ENCODE peak calls at places on chromosome 16, in ten cellular contexts. T is lower lobe of right lung; Y is tibial artery; Z is caudate nucleus; E is colonic mucosa; N is IMR-90; D is small intestine; B is AG04450; A is CD4-positive, alpha-beta T cell; H is uterus. P is an unnamed sample.

GRCh38 chr16:47028767-47029377 is 55.4 kb upstream of the DNAJA2 start:
- DNase-seq in H (no peak), T (no peak), E (no peak), Y (no peak), A (no peak), D (no peak), Z (no peak), N (no peak), B (no peak), P (no peak)

GRCh38 chr16:68883685-68884084 is 40.4 kb downstream of the TANGO6 start:
- DNase-seq in Z (no peak), D (no peak), N (no peak), Y (no peak), H (no peak), E (no peak), A (no peak), B (no peak), T (no peak), P (no peak)

GRCh38 chr16:19766554-19766884 is 48.4 kb downstream of the IQCK start:
- DNase-seq in H (no peak), T (no peak), B (no peak), N (no peak), A (no peak), Z (no peak), E (no peak), Y (no peak), D (no peak), P (no peak)

GRCh38 chr16:10827691-10828341 is 9.2 kb upstream of the TVP23A start:
- DNase-seq in T (peak), H (peak), Y (peak), B (peak), N (peak), D (no peak), Z (no peak), A (no peak), E (peak), P (no peak)

GRCh38 chr16:69926241-69926640 is 24.9 kb upstream of the CLEC18A start:
- DNase-seq in B (no peak), H (no peak), D (no peak), Y (no peak), T (no peak), E (no peak), N (no peak), Z (no peak), A (no peak), P (no peak)

GRCh38 chr16:64951193-64951592 is 170.7 kb downstream of the CDH11 start:
- DNase-seq in Y (no peak), B (no peak), E (no peak), T (no peak), A (no peak), D (no peak), H (no peak), Z (no peak), N (no peak), P (no peak)

GRCh38 chr16:53991181-53992056 is 287.5 kb downstream of the FTO start:
- DNase-seq in N (peak), A (no peak), Z (no peak), H (no peak), B (peak), T (peak), E (no peak), Y (no peak), D (peak), P (no peak)

GRCh38 chr16:29641561-29641960 is 21.5 kb upstream of the SPN start:
- DNase-seq in Z (no peak), B (no peak), A (no peak), E (no peak), N (no peak), Y (no peak), H (no peak), T (no peak), D (peak), P (no peak)

GRCh38 chr16:55506083-55506482 is 2.8 kb upstream of the LPCAT2 start:
- DNase-seq in A (no peak), B (no peak), Y (peak), N (no peak), E (peak), T (no peak), H (no peak), Z (no peak), D (no peak), P (no peak)

GRCh38 chr16:27718767-27719445 is 169.0 kb downstream of the KATNIP start:
- DNase-seq in D (peak), A (no peak), H (no peak), Z (peak), T (no peak), Y (no peak), N (no peak), B (no peak), E (no peak), P (peak)

GRCh38 chr16:74931445-74931844 is 53.5 kb downstream of the WDR59 start:
- DNase-seq in N (no peak), D (no peak), T (no peak), E (no peak), H (no peak), Y (no peak), B (no peak), Z (no peak), A (no peak), P (no peak)

GRCh38 chr16:12321363-12321762 is 344.8 kb downstream of the SNX29 start:
- DNase-seq in T (no peak), Z (no peak), B (no peak), N (no peak), Y (no peak), A (no peak), E (no peak), H (no peak), D (no peak), P (no peak)

GRCh38 chr16:69748694-69749345 is 5.9 kb downstream of the NOB1 start:
- DNase-seq in N (no peak), H (no peak), D (no peak), T (no peak), Y (no peak), B (no peak), E (no peak), A (no peak), Z (no peak), P (no peak)

GRCh38 chr16:85485379-85485778 is 127.7 kb upstream of the GSE1 start:
- DNase-seq in T (no peak), Y (no peak), Z (no peak), D (no peak), B (no peak), H (no peak), A (no peak), E (no peak), N (no peak), P (no peak)

GRCh38 chr16:180101-180920 is at the start of gene HBQ1:
- DNase-seq in T (no peak), Z (no peak), B (no peak), D (peak), Y (no peak), A (no peak), N (no peak), H (no peak), E (no peak), P (no peak)

GRCh38 chr16:49817754-49818507 is 38.0 kb downstream of the ZNF423 start:
- DNase-seq in Z (no peak), N (no peak), H (no peak), Y (no peak), A (no peak), B (no peak), T (no peak), D (no peak), E (no peak), P (no peak)

GRCh38 chr16:57588821-57589220 is 39.6 kb upstream of the ADGRG1 start:
- DNase-seq in N (no peak), H (no peak), B (no peak), D (no peak), E (no peak), Y (no peak), A (no peak), T (no peak), Z (no peak), P (no peak)

GRCh38 chr16:29141586-29142324 is 156.9 kb downstream of the LAT start:
- DNase-seq in Z (no peak), H (no peak), E (no peak), A (no peak), D (no peak), N (no peak), Y (peak), B (no peak), T (peak), P (no peak)

GRCh38 chr16:89618114-89618999 is 4.9 kb downstream of the DPEP1 start:
- DNase-seq in B (no peak), N (no peak), Z (no peak), A (no peak), Y (no peak), D (no peak), T (no peak), H (no peak), E (no peak), P (no peak)

GRCh38 chr16:560701-561412 is 663 bp downstream of the PRR35 start:
- DNase-seq in N (no peak), T (no peak), Z (no peak), E (no peak), D (no peak), H (no peak), Y (no peak), A (no peak), B (no peak), P (no peak)

GRCh38 chr16:11913425-11914079 is 2.2 kb downstream of the GSPT1 start:
- DNase-seq in B (no peak), T (no peak), D (peak), Z (no peak), Y (no peak), N (peak), H (no peak), E (no peak), A (no peak), P (no peak)

GRCh38 chr16:5971924-5972323 is 874.3 kb upstream of the EEF2KMT start:
- DNase-seq in T (no peak), H (no peak), Z (no peak), Y (no peak), D (no peak), A (no peak), N (no peak), E (no peak), B (no peak), P (no peak)

GRCh38 chr16:84650062-84650991 is 2.0 kb downstream of the KLHL36 start:
- DNase-seq in Y (no peak), B (peak), A (no peak), H (no peak), E (no peak), N (peak), T (no peak), Z (no peak), D (no peak), P (no peak)

GRCh38 chr16:65406933-65407332 is 285.1 kb upstream of the CDH11 start:
- DNase-seq in Y (no peak), E (no peak), H (no peak), B (no peak), Z (no peak), A (no peak), D (no peak), N (no peak), T (no peak), P (no peak)

GRCh38 chr16:65476556-65476955 is 354.7 kb upstream of the CDH11 start:
- DNase-seq in N (no peak), B (no peak), T (no peak), A (no peak), H (no peak), E (no peak), D (no peak), Z (no peak), Y (no peak), P (no peak)

GRCh38 chr16:49492090-49492801 is 118.6 kb downstream of the C16orf78 start:
- DNase-seq in T (peak), H (peak), Y (peak), N (no peak), Z (no peak), E (no peak), B (no peak), D (no peak), A (peak), P (peak)

GRCh38 chr16:21574372-21574771 is 25.0 kb upstream of the METTL9 start:
- DNase-seq in H (no peak), A (no peak), T (no peak), B (no peak), N (no peak), Y (no peak), Z (no peak), E (no peak), D (no peak), P (no peak)

GRCh38 chr16:57624044-57624688 is 4.3 kb upstream of the ADGRG1 start:
- DNase-seq in N (peak), Y (no peak), A (no peak), H (no peak), T (no peak), E (no peak), B (no peak), Z (no peak), D (no peak), P (no peak)

GRCh38 chr16:84524346-84524920 is 20.0 kb upstream of the MEAK7 start:
- DNase-seq in H (no peak), E (no peak), Z (no peak), Y (no peak), B (no peak), A (no peak), N (no peak), D (no peak), T (no peak), P (no peak)

GRCh38 chr16:53219795-53220194 is 165.0 kb downstream of the CHD9 start:
- DNase-seq in A (no peak), H (no peak), E (no peak), Y (no peak), D (no peak), Z (no peak), B (no peak), T (no peak), N (peak), P (no peak)

GRCh38 chr16:19138601-19139000 is 24.8 kb downstream of the ITPRIPL2 start:
- DNase-seq in Z (no peak), D (no peak), B (peak), E (peak), T (peak), H (peak), A (no peak), N (peak), Y (peak), P (no peak)

GRCh38 chr16:17304124-17304813 is 166.5 kb downstream of the XYLT1 start:
- DNase-seq in Z (no peak), E (peak), A (no peak), T (no peak), Y (no peak), N (peak), H (no peak), D (peak), B (no peak), P (no peak)

GRCh38 chr16:57516773-57517172 is 19.6 kb downstream of the CCDC102A start:
- DNase-seq in Z (no peak), Y (no peak), D (no peak), N (no peak), T (no peak), H (no peak), B (no peak), E (no peak), A (no peak), P (no peak)

GRCh38 chr16:76964464-76965154 is 226.4 kb upstream of the MON1B start:
- DNase-seq in Y (no peak), H (no peak), D (no peak), Z (no peak), A (no peak), N (no peak), E (no peak), B (no peak), T (no peak), P (no peak)

GRCh38 chr16:51133691-51134090 is 17.4 kb downstream of the SALL1 start:
- DNase-seq in T (no peak), E (no peak), B (no peak), N (no peak), H (no peak), D (no peak), A (no peak), Z (no peak), Y (no peak), P (no peak)
- H3K27ac ChIP-seq in T (no peak), E (no peak), B (no peak), N (no peak), H (peak), D (no peak), A (no peak), Z (no peak), Y (no peak), P (no peak)

GRCh38 chr16:2459647-2460390 is at the start of gene TEDC2:
- DNase-seq in H (peak), T (peak), N (peak), A (peak), D (peak), E (peak), B (peak), Y (peak), Z (peak), P (peak)
- H3K27ac ChIP-seq in H (peak), T (no peak), N (peak), A (no peak), D (no peak), E (no peak), B (peak), Y (peak), Z (peak), P (peak)

DNA sequence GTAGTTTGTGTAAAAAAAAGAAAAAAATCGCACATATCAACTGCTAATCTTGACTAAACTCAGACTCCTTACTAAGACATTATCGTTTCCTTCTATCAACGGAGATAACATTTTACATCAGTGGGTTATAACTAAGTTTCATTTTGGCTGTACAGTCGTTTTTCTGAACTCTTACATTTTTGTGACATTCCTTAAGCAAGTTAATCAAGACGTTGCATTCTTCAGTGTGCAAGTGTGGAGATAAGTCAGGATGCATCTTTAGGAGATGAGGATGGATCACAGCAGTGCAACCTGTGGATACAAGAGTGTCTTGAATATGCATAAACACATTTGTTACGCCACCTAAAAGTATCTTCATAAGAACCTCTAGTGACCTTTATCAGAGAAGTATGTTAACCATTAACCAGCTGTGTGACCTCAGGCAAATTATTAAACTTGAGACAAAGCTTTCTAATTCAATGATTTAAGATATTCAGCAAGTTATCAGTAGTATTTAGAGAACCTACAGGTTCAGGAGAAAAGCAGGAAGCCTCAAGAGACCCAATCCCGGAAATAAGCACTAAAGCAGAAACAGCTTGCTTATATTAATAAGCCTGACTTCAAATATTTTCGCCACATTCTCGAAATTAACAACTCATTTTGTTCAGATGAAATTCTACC is 9.4 kb downstream of the CMC2 start:
- DNase-seq in Z (no peak), H (no peak), D (peak), A (no peak), E (no peak), Y (no peak), N (no peak), T (no peak), B (no peak), P (no peak)
- H3K27ac ChIP-seq in Z (no peak), H (peak), D (peak), A (peak), E (peak), Y (no peak), N (no peak), T (peak), B (no peak), P (no peak)

GRCh38 chr16:31355701-31356100 is 725 bp downstream of the ITGAX start:
- DNase-seq in H (no peak), E (no peak), Y (no peak), A (no peak), B (no peak), T (no peak), D (no peak), Z (no peak), N (no peak), P (no peak)
- H3K27ac ChIP-seq in H (no peak), E (no peak), Y (no peak), A (no peak), B (no peak), T (peak), D (no peak), Z (no peak), N (no peak), P (no peak)

GRCh38 chr16:66621973-66622372 is 17.5 kb downstream of the CMTM3 start:
- DNase-seq in B (no peak), H (no peak), D (no peak), N (no peak), E (no peak), Y (no peak), T (no peak), A (no peak), Z (no peak), P (no peak)
- H3K27ac ChIP-seq in B (no peak), H (no peak), D (no peak), N (no peak), E (no peak), Y (no peak), T (no peak), A (no peak), Z (no peak), P (no peak)

GRCh38 chr16:4350787-4351659 is at the start of gene PAM16:
- DNase-seq in T (peak), A (peak), N (peak), Y (peak), B (peak), D (peak), E (peak), Z (peak), H (peak), P (peak)

GRCh38 chr16:4353675-4354074 is 2.6 kb upstream of the PAM16 start:
- DNase-seq in T (no peak), A (no peak), Y (no peak), Z (no peak), D (no peak), E (no peak), N (no peak), H (no peak), B (no peak), P (no peak)

GRCh38 chr16:4350365-4350786 is 745 bp downstream of the PAM16 start:
- DNase-seq in E (no peak), A (no peak), T (no peak), Z (no peak), B (no peak), Y (no peak), N (no peak), H (no peak), D (no peak), P (no peak)

GRCh38 chr16:4352843-4353242 is 1.7 kb upstream of the PAM16 start:
- DNase-seq in Y (no peak), T (no peak), N (no peak), A (no peak), H (no peak), E (no peak), Z (no peak), B (no peak), D (no peak), P (no peak)

GRCh38 chr16:4351880-4352279 is 759 bp upstream of the PAM16 start:
- DNase-seq in T (no peak), A (no peak), D (no peak), E (no peak), Z (no peak), Y (no peak), B (no peak), H (no peak), N (peak), P (no peak)
- H3K27ac ChIP-seq in T (no peak), A (no peak), D (no peak), E (no peak), Z (no peak), Y (peak), B (peak), H (no peak), N (peak), P (no peak)

GRCh38 chr16:87291944-87292343 is 25.2 kb downstream of the C16orf95 start:
- DNase-seq in H (no peak), E (no peak), T (no peak), Y (no peak), A (no peak), Z (no peak), D (no peak), B (no peak), N (no peak), P (no peak)

GRCh38 chr16:87284183-87284582 is 33.0 kb downstream of the C16orf95 start:
- DNase-seq in E (no peak), H (no peak), D (no peak), T (no peak), B (no peak), Z (no peak), A (no peak), N (no peak), Y (no peak), P (no peak)

GRCh38 chr16:87288753-87289362 is 28.3 kb downstream of the C16orf95 start:
- DNase-seq in D (no peak), H (no peak), E (no peak), N (peak), B (peak), Y (no peak), Z (no peak), A (no peak), T (no peak), P (no peak)

DNA sequence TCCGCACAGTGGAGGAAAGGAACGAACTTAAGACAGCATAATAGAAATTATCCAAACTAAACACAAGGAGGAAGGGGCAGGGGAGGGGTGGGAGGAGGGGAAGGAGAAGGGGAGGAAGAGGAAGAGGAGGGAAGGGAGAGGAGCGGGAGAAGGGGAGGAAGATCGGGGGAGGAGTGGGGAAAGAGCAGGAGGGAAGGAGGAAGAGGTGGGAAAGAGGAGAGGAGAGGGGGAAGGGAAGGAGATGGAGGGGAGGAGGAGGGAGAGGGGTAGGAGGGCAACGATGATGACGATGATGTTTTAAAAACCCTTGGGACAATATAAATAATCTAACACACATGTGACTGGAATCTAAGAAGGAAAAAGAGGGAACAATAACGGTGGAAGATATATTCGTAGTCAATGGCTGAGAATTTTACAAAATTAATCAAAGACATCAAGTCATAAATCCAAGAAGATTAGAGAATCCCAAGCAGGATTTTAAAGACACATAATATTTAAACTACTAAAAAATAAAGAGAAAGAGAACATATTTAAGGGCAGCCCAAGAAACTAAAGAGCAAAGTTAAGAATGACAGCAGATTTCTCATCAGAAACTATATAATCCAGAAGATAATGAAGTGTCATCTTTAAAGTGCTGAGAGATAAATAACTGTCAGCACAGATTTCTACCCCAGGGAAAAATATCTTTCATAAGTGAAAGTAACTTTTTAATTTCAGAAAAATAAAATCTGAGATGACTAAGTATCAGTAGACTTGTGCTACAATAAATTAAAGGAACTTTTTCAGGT is 30.2 kb downstream of the C16orf95 start:
- DNase-seq in E (no peak), Y (no peak), N (no peak), B (no peak), D (no peak), Z (no peak), T (no peak), H (no peak), A (no peak), P (no peak)
- H3K27ac ChIP-seq in E (no peak), Y (no peak), N (no peak), B (no peak), D (no peak), Z (no peak), T (no peak), H (no peak), A (no peak), P (no peak)

P was measured in substantia nigra.